ENCODE peak calls at places on chromosomes 5 and 9, in six cellular contexts. One of them, this sample, is unnamed.

GRCh38 chr9:133856798-133857197 is 118.6 kb upstream of the SARDH start:
- DNase-seq in effector memory CD8-positive, alpha-beta T cell: no peak
- DNase-seq in stimulated activated CD4-positive, alpha-beta T cell treated with anti-CD3 and anti-CD28 coated beads, Interleukin-4, amount 100 ng/mL, for 4 hours: no peak
- DNase-seq in COR-L47: no peak
- DNase-seq in ovary: no peak
- DNase-seq in activated effector memory CD4-positive, alpha-beta T cell treated with anti-CD3 and anti-CD28 coated beads, Interleukin-2, amount 50 U/mL, for 16 hours: no peak
- DNase-seq in this sample: no peak

GRCh38 chr9:83304686-83305085 is 233.5 kb downstream of the FRMD3 start:
- DNase-seq in activated effector memory CD4-positive, alpha-beta T cell treated with anti-CD3 and anti-CD28 coated beads, Interleukin-2, amount 50 U/mL, for 16 hours: no peak
- DNase-seq in COR-L47: peak; percentile 75
- DNase-seq in stimulated activated CD4-positive, alpha-beta T cell treated with anti-CD3 and anti-CD28 coated beads, Interleukin-4, amount 100 ng/mL, for 4 hours: no peak
- DNase-seq in ovary: peak; percentile 90
- DNase-seq in effector memory CD8-positive, alpha-beta T cell: no peak
- DNase-seq in this sample: peak; percentile 58

GRCh38 chr9:69153707-69154521 is 20.2 kb upstream of the TJP2 start:
- DNase-seq in activated effector memory CD4-positive, alpha-beta T cell treated with anti-CD3 and anti-CD28 coated beads, Interleukin-2, amount 50 U/mL, for 16 hours: no peak
- DNase-seq in ovary: no peak
- DNase-seq in effector memory CD8-positive, alpha-beta T cell: no peak
- DNase-seq in stimulated activated CD4-positive, alpha-beta T cell treated with anti-CD3 and anti-CD28 coated beads, Interleukin-4, amount 100 ng/mL, for 4 hours: no peak
- DNase-seq in COR-L47: no peak
- DNase-seq in this sample: no peak

GRCh38 chr5:112283943-112284342 is 135.1 kb downstream of the EPB41L4A start:
- DNase-seq in stimulated activated CD4-positive, alpha-beta T cell treated with anti-CD3 and anti-CD28 coated beads, Interleukin-4, amount 100 ng/mL, for 4 hours: no peak
- DNase-seq in ovary: no peak
- DNase-seq in effector memory CD8-positive, alpha-beta T cell: no peak
- DNase-seq in COR-L47: no peak
- DNase-seq in activated effector memory CD4-positive, alpha-beta T cell treated with anti-CD3 and anti-CD28 coated beads, Interleukin-2, amount 50 U/mL, for 16 hours: no peak
- DNase-seq in this sample: no peak

GRCh38 chr5:80619081-80619480 is 35.4 kb upstream of the MSH3 start:
- DNase-seq in COR-L47: no peak
- DNase-seq in effector memory CD8-positive, alpha-beta T cell: no peak
- DNase-seq in activated effector memory CD4-positive, alpha-beta T cell treated with anti-CD3 and anti-CD28 coated beads, Interleukin-2, amount 50 U/mL, for 16 hours: no peak
- DNase-seq in ovary: no peak
- DNase-seq in stimulated activated CD4-positive, alpha-beta T cell treated with anti-CD3 and anti-CD28 coated beads, Interleukin-4, amount 100 ng/mL, for 4 hours: no peak
- DNase-seq in this sample: no peak

GRCh38 chr5:115374057-115374775 is 77.8 kb upstream of the CCDC112 start:
- DNase-seq in stimulated activated CD4-positive, alpha-beta T cell treated with anti-CD3 and anti-CD28 coated beads, Interleukin-4, amount 100 ng/mL, for 4 hours: no peak
- DNase-seq in COR-L47: no peak
- DNase-seq in effector memory CD8-positive, alpha-beta T cell: no peak
- DNase-seq in activated effector memory CD4-positive, alpha-beta T cell treated with anti-CD3 and anti-CD28 coated beads, Interleukin-2, amount 50 U/mL, for 16 hours: no peak
- DNase-seq in ovary: no peak
- DNase-seq in this sample: no peak

GRCh38 chr5:82330506-82330905 is 52.4 kb upstream of the RPS23 start:
- DNase-seq in effector memory CD8-positive, alpha-beta T cell: no peak
- DNase-seq in COR-L47: no peak
- DNase-seq in stimulated activated CD4-positive, alpha-beta T cell treated with anti-CD3 and anti-CD28 coated beads, Interleukin-4, amount 100 ng/mL, for 4 hours: no peak
- DNase-seq in ovary: no peak
- DNase-seq in activated effector memory CD4-positive, alpha-beta T cell treated with anti-CD3 and anti-CD28 coated beads, Interleukin-2, amount 50 U/mL, for 16 hours: no peak
- DNase-seq in this sample: peak; percentile 8

GRCh38 chr5:135979510-135979909 is 24.7 kb upstream of the LECT2 start:
- DNase-seq in effector memory CD8-positive, alpha-beta T cell: no peak
- DNase-seq in stimulated activated CD4-positive, alpha-beta T cell treated with anti-CD3 and anti-CD28 coated beads, Interleukin-4, amount 100 ng/mL, for 4 hours: no peak
- DNase-seq in ovary: no peak
- DNase-seq in activated effector memory CD4-positive, alpha-beta T cell treated with anti-CD3 and anti-CD28 coated beads, Interleukin-2, amount 50 U/mL, for 16 hours: no peak
- DNase-seq in COR-L47: no peak
- DNase-seq in this sample: peak; percentile 73

GRCh38 chr5:114448496-114448895 is 86.6 kb downstream of the KCNN2 start:
- DNase-seq in activated effector memory CD4-positive, alpha-beta T cell treated with anti-CD3 and anti-CD28 coated beads, Interleukin-2, amount 50 U/mL, for 16 hours: no peak
- DNase-seq in stimulated activated CD4-positive, alpha-beta T cell treated with anti-CD3 and anti-CD28 coated beads, Interleukin-4, amount 100 ng/mL, for 4 hours: no peak
- DNase-seq in effector memory CD8-positive, alpha-beta T cell: no peak
- DNase-seq in ovary: no peak
- DNase-seq in COR-L47: no peak
- DNase-seq in this sample: peak; percentile 7

GRCh38 chr9:137611623-137612609 is 6.4 kb downstream of the ARRDC1 start:
- DNase-seq in effector memory CD8-positive, alpha-beta T cell: no peak
- DNase-seq in ovary: no peak
- DNase-seq in activated effector memory CD4-positive, alpha-beta T cell treated with anti-CD3 and anti-CD28 coated beads, Interleukin-2, amount 50 U/mL, for 16 hours: peak; percentile 80
- DNase-seq in stimulated activated CD4-positive, alpha-beta T cell treated with anti-CD3 and anti-CD28 coated beads, Interleukin-4, amount 100 ng/mL, for 4 hours: peak; percentile 35
- DNase-seq in COR-L47: peak; percentile 64
- DNase-seq in this sample: peak; percentile 72

GRCh38 chr9:112858625-112859147 is 32.0 kb downstream of the SLC46A2 start:
- DNase-seq in COR-L47: no peak
- DNase-seq in ovary: no peak
- DNase-seq in effector memory CD8-positive, alpha-beta T cell: no peak
- DNase-seq in stimulated activated CD4-positive, alpha-beta T cell treated with anti-CD3 and anti-CD28 coated beads, Interleukin-4, amount 100 ng/mL, for 4 hours: no peak
- DNase-seq in activated effector memory CD4-positive, alpha-beta T cell treated with anti-CD3 and anti-CD28 coated beads, Interleukin-2, amount 50 U/mL, for 16 hours: no peak
- DNase-seq in this sample: peak; percentile 22

GRCh38 chr9:125889122-125889523 is 141.9 kb downstream of the PBX3 start:
- DNase-seq in effector memory CD8-positive, alpha-beta T cell: no peak
- DNase-seq in ovary: peak; percentile 63
- DNase-seq in stimulated activated CD4-positive, alpha-beta T cell treated with anti-CD3 and anti-CD28 coated beads, Interleukin-4, amount 100 ng/mL, for 4 hours: no peak
- DNase-seq in COR-L47: no peak
- DNase-seq in activated effector memory CD4-positive, alpha-beta T cell treated with anti-CD3 and anti-CD28 coated beads, Interleukin-2, amount 50 U/mL, for 16 hours: no peak
- DNase-seq in this sample: peak; percentile 67

GRCh38 chr5:61461412-61461811 is 129.4 kb downstream of the ZSWIM6 start:
- DNase-seq in stimulated activated CD4-positive, alpha-beta T cell treated with anti-CD3 and anti-CD28 coated beads, Interleukin-4, amount 100 ng/mL, for 4 hours: no peak
- DNase-seq in effector memory CD8-positive, alpha-beta T cell: no peak
- DNase-seq in COR-L47: no peak
- DNase-seq in activated effector memory CD4-positive, alpha-beta T cell treated with anti-CD3 and anti-CD28 coated beads, Interleukin-2, amount 50 U/mL, for 16 hours: no peak
- DNase-seq in ovary: no peak
- DNase-seq in this sample: no peak

GRCh38 chr5:81856948-81857928 is 106.3 kb upstream of the SSBP2 start:
- DNase-seq in ovary: peak; percentile 45
- DNase-seq in effector memory CD8-positive, alpha-beta T cell: no peak
- DNase-seq in COR-L47: peak; percentile 94
- DNase-seq in activated effector memory CD4-positive, alpha-beta T cell treated with anti-CD3 and anti-CD28 coated beads, Interleukin-2, amount 50 U/mL, for 16 hours: no peak
- DNase-seq in stimulated activated CD4-positive, alpha-beta T cell treated with anti-CD3 and anti-CD28 coated beads, Interleukin-4, amount 100 ng/mL, for 4 hours: no peak
- DNase-seq in this sample: peak; percentile 37

GRCh38 chr5:134226441-134227192 is 744 bp upstream of the PPP2CA start:
- DNase-seq in ovary: no peak
- DNase-seq in stimulated activated CD4-positive, alpha-beta T cell treated with anti-CD3 and anti-CD28 coated beads, Interleukin-4, amount 100 ng/mL, for 4 hours: peak; percentile 72
- DNase-seq in COR-L47: peak; percentile 90
- DNase-seq in activated effector memory CD4-positive, alpha-beta T cell treated with anti-CD3 and anti-CD28 coated beads, Interleukin-2, amount 50 U/mL, for 16 hours: peak; percentile 92
- DNase-seq in effector memory CD8-positive, alpha-beta T cell: peak; percentile 91
- DNase-seq in this sample: peak; percentile 46

GRCh38 chr9:136062657-136063439 is 32.2 kb downstream of the NACC2 start:
- DNase-seq in stimulated activated CD4-positive, alpha-beta T cell treated with anti-CD3 and anti-CD28 coated beads, Interleukin-4, amount 100 ng/mL, for 4 hours: no peak
- DNase-seq in COR-L47: no peak
- DNase-seq in activated effector memory CD4-positive, alpha-beta T cell treated with anti-CD3 and anti-CD28 coated beads, Interleukin-2, amount 50 U/mL, for 16 hours: peak; percentile 59
- DNase-seq in effector memory CD8-positive, alpha-beta T cell: no peak
- DNase-seq in ovary: peak; percentile 9
- DNase-seq in this sample: no peak

GRCh38 chr9:87592554-87593394 is 95.1 kb downstream of the DAPK1 start:
- DNase-seq in COR-L47: no peak
- DNase-seq in effector memory CD8-positive, alpha-beta T cell: no peak
- DNase-seq in stimulated activated CD4-positive, alpha-beta T cell treated with anti-CD3 and anti-CD28 coated beads, Interleukin-4, amount 100 ng/mL, for 4 hours: no peak
- DNase-seq in ovary: peak; percentile 77
- DNase-seq in activated effector memory CD4-positive, alpha-beta T cell treated with anti-CD3 and anti-CD28 coated beads, Interleukin-2, amount 50 U/mL, for 16 hours: no peak
- DNase-seq in this sample: peak; percentile 78

GRCh38 chr5:7208911-7209310 is 187.0 kb upstream of the ADCY2 start:
- DNase-seq in effector memory CD8-positive, alpha-beta T cell: no peak
- DNase-seq in activated effector memory CD4-positive, alpha-beta T cell treated with anti-CD3 and anti-CD28 coated beads, Interleukin-2, amount 50 U/mL, for 16 hours: no peak
- DNase-seq in COR-L47: no peak
- DNase-seq in ovary: no peak
- DNase-seq in stimulated activated CD4-positive, alpha-beta T cell treated with anti-CD3 and anti-CD28 coated beads, Interleukin-4, amount 100 ng/mL, for 4 hours: no peak
- DNase-seq in this sample: no peak

GRCh38 chr5:56105511-56106372 is 111.0 kb upstream of the IL6ST start:
- DNase-seq in stimulated activated CD4-positive, alpha-beta T cell treated with anti-CD3 and anti-CD28 coated beads, Interleukin-4, amount 100 ng/mL, for 4 hours: no peak
- DNase-seq in effector memory CD8-positive, alpha-beta T cell: no peak
- DNase-seq in COR-L47: no peak
- DNase-seq in ovary: no peak
- DNase-seq in activated effector memory CD4-positive, alpha-beta T cell treated with anti-CD3 and anti-CD28 coated beads, Interleukin-2, amount 50 U/mL, for 16 hours: no peak
- DNase-seq in this sample: no peak

GRCh38 chr5:124162782-124163532 is 583.5 kb downstream of the ZNF608 start:
- DNase-seq in stimulated activated CD4-positive, alpha-beta T cell treated with anti-CD3 and anti-CD28 coated beads, Interleukin-4, amount 100 ng/mL, for 4 hours: no peak
- DNase-seq in COR-L47: peak; percentile 51
- DNase-seq in effector memory CD8-positive, alpha-beta T cell: no peak
- DNase-seq in ovary: no peak
- DNase-seq in activated effector memory CD4-positive, alpha-beta T cell treated with anti-CD3 and anti-CD28 coated beads, Interleukin-2, amount 50 U/mL, for 16 hours: no peak
- DNase-seq in this sample: peak; percentile 22

GRCh38 chr5:86675311-86675710 is 57.6 kb downstream of the COX7C start:
- DNase-seq in COR-L47: no peak
- DNase-seq in effector memory CD8-positive, alpha-beta T cell: no peak
- DNase-seq in activated effector memory CD4-positive, alpha-beta T cell treated with anti-CD3 and anti-CD28 coated beads, Interleukin-2, amount 50 U/mL, for 16 hours: no peak
- DNase-seq in ovary: no peak
- DNase-seq in stimulated activated CD4-positive, alpha-beta T cell treated with anti-CD3 and anti-CD28 coated beads, Interleukin-4, amount 100 ng/mL, for 4 hours: no peak
- DNase-seq in this sample: no peak

GRCh38 chr5:113340537-113340936 is 94.3 kb downstream of the TSSK1B start:
- DNase-seq in activated effector memory CD4-positive, alpha-beta T cell treated with anti-CD3 and anti-CD28 coated beads, Interleukin-2, amount 50 U/mL, for 16 hours: no peak
- DNase-seq in stimulated activated CD4-positive, alpha-beta T cell treated with anti-CD3 and anti-CD28 coated beads, Interleukin-4, amount 100 ng/mL, for 4 hours: no peak
- DNase-seq in COR-L47: no peak
- DNase-seq in ovary: no peak
- DNase-seq in effector memory CD8-positive, alpha-beta T cell: no peak
- DNase-seq in this sample: no peak

GRCh38 chr5:73625905-73626811 is at the start of gene ARHGEF28:
- DNase-seq in COR-L47: peak; percentile 68
- DNase-seq in activated effector memory CD4-positive, alpha-beta T cell treated with anti-CD3 and anti-CD28 coated beads, Interleukin-2, amount 50 U/mL, for 16 hours: peak; percentile 64
- DNase-seq in ovary: peak; percentile 76
- DNase-seq in effector memory CD8-positive, alpha-beta T cell: peak; percentile 7
- DNase-seq in stimulated activated CD4-positive, alpha-beta T cell treated with anti-CD3 and anti-CD28 coated beads, Interleukin-4, amount 100 ng/mL, for 4 hours: peak; percentile 8
- DNase-seq in this sample: peak; percentile 85

GRCh38 chr5:73182282-73182681 is 9.3 kb downstream of the TMEM174 start:
- DNase-seq in activated effector memory CD4-positive, alpha-beta T cell treated with anti-CD3 and anti-CD28 coated beads, Interleukin-2, amount 50 U/mL, for 16 hours: no peak
- DNase-seq in effector memory CD8-positive, alpha-beta T cell: no peak
- DNase-seq in ovary: no peak
- DNase-seq in stimulated activated CD4-positive, alpha-beta T cell treated with anti-CD3 and anti-CD28 coated beads, Interleukin-4, amount 100 ng/mL, for 4 hours: no peak
- DNase-seq in COR-L47: no peak
- DNase-seq in this sample: no peak

GRCh38 chr9:107175826-107176500 is 107.1 kb upstream of the RAD23B start:
- DNase-seq in COR-L47: no peak
- DNase-seq in effector memory CD8-positive, alpha-beta T cell: no peak
- DNase-seq in activated effector memory CD4-positive, alpha-beta T cell treated with anti-CD3 and anti-CD28 coated beads, Interleukin-2, amount 50 U/mL, for 16 hours: no peak
- DNase-seq in stimulated activated CD4-positive, alpha-beta T cell treated with anti-CD3 and anti-CD28 coated beads, Interleukin-4, amount 100 ng/mL, for 4 hours: no peak
- DNase-seq in ovary: no peak
- DNase-seq in this sample: no peak

GRCh38 chr9:92270511-92270910 is 23.0 kb downstream of the IARS1 start:
- DNase-seq in COR-L47: no peak
- DNase-seq in activated effector memory CD4-positive, alpha-beta T cell treated with anti-CD3 and anti-CD28 coated beads, Interleukin-2, amount 50 U/mL, for 16 hours: no peak
- DNase-seq in stimulated activated CD4-positive, alpha-beta T cell treated with anti-CD3 and anti-CD28 coated beads, Interleukin-4, amount 100 ng/mL, for 4 hours: no peak
- DNase-seq in effector memory CD8-positive, alpha-beta T cell: no peak
- DNase-seq in ovary: no peak
- DNase-seq in this sample: no peak

GRCh38 chr9:137384116-137384756 is 38.7 kb downstream of the EXD3 start:
- DNase-seq in activated effector memory CD4-positive, alpha-beta T cell treated with anti-CD3 and anti-CD28 coated beads, Interleukin-2, amount 50 U/mL, for 16 hours: no peak
- DNase-seq in stimulated activated CD4-positive, alpha-beta T cell treated with anti-CD3 and anti-CD28 coated beads, Interleukin-4, amount 100 ng/mL, for 4 hours: no peak
- DNase-seq in COR-L47: no peak
- DNase-seq in effector memory CD8-positive, alpha-beta T cell: no peak
- DNase-seq in ovary: no peak
- DNase-seq in this sample: no peak

GRCh38 chr5:98964621-98965020 is 35.8 kb upstream of the CHD1 start:
- DNase-seq in stimulated activated CD4-positive, alpha-beta T cell treated with anti-CD3 and anti-CD28 coated beads, Interleukin-4, amount 100 ng/mL, for 4 hours: no peak
- DNase-seq in effector memory CD8-positive, alpha-beta T cell: no peak
- DNase-seq in COR-L47: no peak
- DNase-seq in ovary: no peak
- DNase-seq in activated effector memory CD4-positive, alpha-beta T cell treated with anti-CD3 and anti-CD28 coated beads, Interleukin-2, amount 50 U/mL, for 16 hours: no peak
- DNase-seq in this sample: no peak

GRCh38 chr9:123696476-123696875 is 233.4 kb downstream of the DENND1A start:
- DNase-seq in effector memory CD8-positive, alpha-beta T cell: no peak
- DNase-seq in COR-L47: no peak
- DNase-seq in activated effector memory CD4-positive, alpha-beta T cell treated with anti-CD3 and anti-CD28 coated beads, Interleukin-2, amount 50 U/mL, for 16 hours: no peak
- DNase-seq in ovary: no peak
- DNase-seq in stimulated activated CD4-positive, alpha-beta T cell treated with anti-CD3 and anti-CD28 coated beads, Interleukin-4, amount 100 ng/mL, for 4 hours: no peak
- DNase-seq in this sample: peak; percentile 24

GRCh38 chr5:32096891-32097592 is 77.1 kb downstream of the GOLPH3 start:
- DNase-seq in effector memory CD8-positive, alpha-beta T cell: no peak
- DNase-seq in activated effector memory CD4-positive, alpha-beta T cell treated with anti-CD3 and anti-CD28 coated beads, Interleukin-2, amount 50 U/mL, for 16 hours: no peak
- DNase-seq in stimulated activated CD4-positive, alpha-beta T cell treated with anti-CD3 and anti-CD28 coated beads, Interleukin-4, amount 100 ng/mL, for 4 hours: no peak
- DNase-seq in ovary: no peak
- DNase-seq in COR-L47: no peak
- DNase-seq in this sample: peak; percentile 39

GRCh38 chr5:10577371-10578291 is 13.8 kb downstream of the ANKRD33B start:
- DNase-seq in COR-L47: no peak
- DNase-seq in effector memory CD8-positive, alpha-beta T cell: no peak
- DNase-seq in activated effector memory CD4-positive, alpha-beta T cell treated with anti-CD3 and anti-CD28 coated beads, Interleukin-2, amount 50 U/mL, for 16 hours: no peak
- DNase-seq in stimulated activated CD4-positive, alpha-beta T cell treated with anti-CD3 and anti-CD28 coated beads, Interleukin-4, amount 100 ng/mL, for 4 hours: no peak
- DNase-seq in ovary: no peak
- DNase-seq in this sample: no peak

GRCh38 chr5:92998456-92998855 is 582.6 kb downstream of the NR2F1-AS1 start:
- DNase-seq in stimulated activated CD4-positive, alpha-beta T cell treated with anti-CD3 and anti-CD28 coated beads, Interleukin-4, amount 100 ng/mL, for 4 hours: no peak
- DNase-seq in COR-L47: no peak
- DNase-seq in ovary: no peak
- DNase-seq in activated effector memory CD4-positive, alpha-beta T cell treated with anti-CD3 and anti-CD28 coated beads, Interleukin-2, amount 50 U/mL, for 16 hours: no peak
- DNase-seq in effector memory CD8-positive, alpha-beta T cell: no peak
- DNase-seq in this sample: no peak

GRCh38 chr5:150073086-150073625 is 13.2 kb downstream of the CSF1R start:
- DNase-seq in effector memory CD8-positive, alpha-beta T cell: no peak
- DNase-seq in stimulated activated CD4-positive, alpha-beta T cell treated with anti-CD3 and anti-CD28 coated beads, Interleukin-4, amount 100 ng/mL, for 4 hours: no peak
- DNase-seq in activated effector memory CD4-positive, alpha-beta T cell treated with anti-CD3 and anti-CD28 coated beads, Interleukin-2, amount 50 U/mL, for 16 hours: no peak
- DNase-seq in ovary: no peak
- DNase-seq in COR-L47: no peak
- DNase-seq in this sample: no peak

GRCh38 chr5:30156156-30156555 is 1037.3 kb upstream of the CDH6 start:
- DNase-seq in activated effector memory CD4-positive, alpha-beta T cell treated with anti-CD3 and anti-CD28 coated beads, Interleukin-2, amount 50 U/mL, for 16 hours: no peak
- DNase-seq in effector memory CD8-positive, alpha-beta T cell: no peak
- DNase-seq in ovary: no peak
- DNase-seq in stimulated activated CD4-positive, alpha-beta T cell treated with anti-CD3 and anti-CD28 coated beads, Interleukin-4, amount 100 ng/mL, for 4 hours: no peak
- DNase-seq in COR-L47: no peak
- DNase-seq in this sample: no peak

GRCh38 chr9:8474937-8475336 is 675.4 kb upstream of the DMAC1 start:
- DNase-seq in effector memory CD8-positive, alpha-beta T cell: no peak
- DNase-seq in COR-L47: no peak
- DNase-seq in activated effector memory CD4-positive, alpha-beta T cell treated with anti-CD3 and anti-CD28 coated beads, Interleukin-2, amount 50 U/mL, for 16 hours: no peak
- DNase-seq in stimulated activated CD4-positive, alpha-beta T cell treated with anti-CD3 and anti-CD28 coated beads, Interleukin-4, amount 100 ng/mL, for 4 hours: no peak
- DNase-seq in ovary: no peak
- DNase-seq in this sample: no peak

GRCh38 chr9:120845255-120845654 is 2.5 kb upstream of the PSMD5 start:
- DNase-seq in ovary: no peak
- DNase-seq in COR-L47: no peak
- DNase-seq in effector memory CD8-positive, alpha-beta T cell: no peak
- DNase-seq in activated effector memory CD4-positive, alpha-beta T cell treated with anti-CD3 and anti-CD28 coated beads, Interleukin-2, amount 50 U/mL, for 16 hours: peak; percentile 79
- DNase-seq in stimulated activated CD4-positive, alpha-beta T cell treated with anti-CD3 and anti-CD28 coated beads, Interleukin-4, amount 100 ng/mL, for 4 hours: peak; percentile 53
- DNase-seq in this sample: no peak

GRCh38 chr9:124297553-124297905 is 39.8 kb downstream of the NEK6 start:
- DNase-seq in ovary: peak; percentile 68
- DNase-seq in activated effector memory CD4-positive, alpha-beta T cell treated with anti-CD3 and anti-CD28 coated beads, Interleukin-2, amount 50 U/mL, for 16 hours: no peak
- DNase-seq in stimulated activated CD4-positive, alpha-beta T cell treated with anti-CD3 and anti-CD28 coated beads, Interleukin-4, amount 100 ng/mL, for 4 hours: no peak
- DNase-seq in COR-L47: no peak
- DNase-seq in effector memory CD8-positive, alpha-beta T cell: no peak
- DNase-seq in this sample: peak; percentile 96

GRCh38 chr9:131530546-131530929 is 525 bp downstream of the UCK1 start:
- DNase-seq in effector memory CD8-positive, alpha-beta T cell: no peak
- DNase-seq in stimulated activated CD4-positive, alpha-beta T cell treated with anti-CD3 and anti-CD28 coated beads, Interleukin-4, amount 100 ng/mL, for 4 hours: no peak
- DNase-seq in COR-L47: peak; percentile 13
- DNase-seq in activated effector memory CD4-positive, alpha-beta T cell treated with anti-CD3 and anti-CD28 coated beads, Interleukin-2, amount 50 U/mL, for 16 hours: no peak
- DNase-seq in ovary: peak; percentile 55
- DNase-seq in this sample: peak; percentile 61

This sample was measured in adipocyte.